ENCODE peak calls at places on chromosomes 1 and 21, in seven cellular contexts. P is HepG2, W is GM12891, A is H1, S is SK-N-SH, C is K562, T is GM12878. F is an unnamed sample.
A peak's percentile ranks its signal among the peaks of the same experiment; 100 is the strongest.

GRCh38 chr21:43369124-43369523 is 57.8 kb downstream of the SIK1 start:
- DNase-seq in P (peak; percentile 31), W (no peak), A (no peak), S (peak; percentile 68), C (no peak), T (no peak), F (no peak)

GRCh38 chr1:31476891-31477846 is 64.2 kb downstream of the SERINC2 start:
- DNase-seq in P (no peak), W (no peak), A (no peak), S (peak; percentile 9), C (no peak), T (peak; percentile 77), F (no peak)

GRCh38 chr1:92483442-92484170 is 3.1 kb downstream of the GFI1 start:
- DNase-seq in P (no peak), W (peak; percentile 42), A (no peak), S (peak; percentile 49), C (no peak), T (no peak), F (peak; percentile 52)

GRCh38 chr1:34529935-34530859 is 224.7 kb upstream of the GJB5 start:
- DNase-seq in P (no peak), W (no peak), A (no peak), S (no peak), C (no peak), T (peak; percentile 73), F (no peak)

GRCh38 chr1:3304255-3304654 is 150.2 kb upstream of the ARHGEF16 start:
- DNase-seq in P (no peak), W (no peak), A (no peak), S (no peak), C (no peak), T (no peak), F (no peak)

GRCh38 chr21:14850394-14850793 is 214.4 kb downstream of the NRIP1 start:
- DNase-seq in P (no peak), W (no peak), A (no peak), S (no peak), C (no peak), T (no peak), F (no peak)

GRCh38 chr1:231068772-231069171 is 28.7 kb upstream of the FAM89A start:
- DNase-seq in P (no peak), W (no peak), A (no peak), S (no peak), C (no peak), T (no peak), F (no peak)

GRCh38 chr21:27464643-27465042 is 497.8 kb upstream of the ADAMTS5 start:
- DNase-seq in P (no peak), W (no peak), A (no peak), S (no peak), C (no peak), T (no peak), F (no peak)

GRCh38 chr1:67214420-67215174 is 48.3 kb downstream of the IL23R start:
- DNase-seq in P (peak; percentile 23), W (no peak), A (no peak), S (no peak), C (no peak), T (peak; percentile 68), F (no peak)

GRCh38 chr1:93504247-93505033 is 56.5 kb downstream of the FNBP1L start:
- DNase-seq in P (no peak), W (no peak), A (no peak), S (no peak), C (peak; percentile 49), T (no peak), F (no peak)

GRCh38 chr1:244054924-244055263 is 3.8 kb downstream of the ZBTB18 start:
- DNase-seq in P (no peak), W (no peak), A (no peak), S (no peak), C (no peak), T (no peak), F (no peak)

GRCh38 chr1:244053831-244054230 is 2.7 kb downstream of the ZBTB18 start:
- DNase-seq in P (no peak), W (no peak), A (no peak), S (no peak), C (no peak), T (no peak), F (no peak)

GRCh38 chr1:244054247-244054923 is 3.3 kb downstream of the ZBTB18 start:
- DNase-seq in P (no peak), W (no peak), A (no peak), S (peak; percentile 71), C (no peak), T (no peak), F (no peak)

GRCh38 chr1:244057474-244058385 is 6.6 kb downstream of the ZBTB18 start:
- DNase-seq in P (no peak), W (no peak), A (no peak), S (no peak), C (no peak), T (no peak), F (no peak)

GRCh38 chr1:244056602-244057001 is 5.5 kb downstream of the ZBTB18 start:
- DNase-seq in P (no peak), W (no peak), A (no peak), S (no peak), C (no peak), T (no peak), F (no peak)
- TF ChIP-seq TAF1 in P (no peak), W (no peak), A (no peak), S (no peak), C (no peak), T (no peak), F (no peak)

GRCh38 chr1:181743878-181744312 is 260.6 kb downstream of the CACNA1E start:
- DNase-seq in P (no peak), W (no peak), A (no peak), S (no peak), C (no peak), T (no peak), F (no peak)
- TF ChIP-seq TAF1 in P (no peak), W (no peak), A (no peak), S (no peak), C (no peak), T (no peak), F (no peak)

GRCh38 chr1:232143315-232143886 is 486.5 kb downstream of the SIPA1L2 start:
- DNase-seq in P (no peak), W (no peak), A (no peak), S (no peak), C (no peak), T (no peak), F (no peak)
- TF ChIP-seq TAF1 in P (no peak), W (no peak), A (no peak), S (no peak), C (no peak), T (no peak), F (no peak)

GRCh38 chr1:183264132-183264531 is 78.1 kb downstream of the LAMC2 start:
- DNase-seq in P (no peak), W (no peak), A (no peak), S (no peak), C (no peak), T (no peak), F (no peak)

GRCh38 chr1:183259886-183260285 is 73.8 kb downstream of the LAMC2 start:
- DNase-seq in P (no peak), W (no peak), A (no peak), S (no peak), C (no peak), T (no peak), F (no peak)

GRCh38 chr1:183267646-183268431 is 81.8 kb downstream of the LAMC2 start:
- DNase-seq in P (no peak), W (no peak), A (no peak), S (peak; percentile 29), C (no peak), T (no peak), F (no peak)

GRCh38 chr1:183262628-183263220 is 76.7 kb downstream of the LAMC2 start:
- DNase-seq in P (no peak), W (no peak), A (no peak), S (no peak), C (no peak), T (no peak), F (no peak)
- TF ChIP-seq TAF1 in P (no peak), W (no peak), A (no peak), S (no peak), C (no peak), T (no peak), F (no peak)

DNA sequence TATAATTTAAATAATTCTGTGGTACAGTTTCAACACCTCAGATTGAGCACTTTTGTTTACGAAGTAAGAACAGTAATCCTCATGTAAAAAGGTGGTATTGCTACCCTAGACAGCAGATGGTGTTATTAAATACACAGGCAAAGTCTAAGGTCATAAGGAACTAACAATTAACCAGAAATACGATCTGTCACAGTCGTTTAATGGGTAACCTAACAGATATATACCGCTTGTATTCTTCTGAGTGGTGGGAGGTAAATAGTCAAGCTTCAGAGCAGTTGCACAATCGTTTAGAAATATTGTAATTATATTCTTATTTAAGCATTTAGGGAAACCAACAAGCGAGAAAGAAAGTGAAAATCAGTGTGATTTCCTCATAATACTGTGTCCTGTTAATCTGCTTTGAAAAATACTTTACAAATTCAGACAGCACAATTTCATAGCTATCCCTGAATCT is 9.8 kb upstream of the IRF2BP2 start:
- DNase-seq in P (peak; percentile 97), W (no peak), A (no peak), S (no peak), C (no peak), T (no peak), F (no peak)
- TF ChIP-seq TAF1 in P (peak; percentile 41), W (no peak), A (no peak), S (no peak), C (no peak), T (no peak), F (no peak)

DNA sequence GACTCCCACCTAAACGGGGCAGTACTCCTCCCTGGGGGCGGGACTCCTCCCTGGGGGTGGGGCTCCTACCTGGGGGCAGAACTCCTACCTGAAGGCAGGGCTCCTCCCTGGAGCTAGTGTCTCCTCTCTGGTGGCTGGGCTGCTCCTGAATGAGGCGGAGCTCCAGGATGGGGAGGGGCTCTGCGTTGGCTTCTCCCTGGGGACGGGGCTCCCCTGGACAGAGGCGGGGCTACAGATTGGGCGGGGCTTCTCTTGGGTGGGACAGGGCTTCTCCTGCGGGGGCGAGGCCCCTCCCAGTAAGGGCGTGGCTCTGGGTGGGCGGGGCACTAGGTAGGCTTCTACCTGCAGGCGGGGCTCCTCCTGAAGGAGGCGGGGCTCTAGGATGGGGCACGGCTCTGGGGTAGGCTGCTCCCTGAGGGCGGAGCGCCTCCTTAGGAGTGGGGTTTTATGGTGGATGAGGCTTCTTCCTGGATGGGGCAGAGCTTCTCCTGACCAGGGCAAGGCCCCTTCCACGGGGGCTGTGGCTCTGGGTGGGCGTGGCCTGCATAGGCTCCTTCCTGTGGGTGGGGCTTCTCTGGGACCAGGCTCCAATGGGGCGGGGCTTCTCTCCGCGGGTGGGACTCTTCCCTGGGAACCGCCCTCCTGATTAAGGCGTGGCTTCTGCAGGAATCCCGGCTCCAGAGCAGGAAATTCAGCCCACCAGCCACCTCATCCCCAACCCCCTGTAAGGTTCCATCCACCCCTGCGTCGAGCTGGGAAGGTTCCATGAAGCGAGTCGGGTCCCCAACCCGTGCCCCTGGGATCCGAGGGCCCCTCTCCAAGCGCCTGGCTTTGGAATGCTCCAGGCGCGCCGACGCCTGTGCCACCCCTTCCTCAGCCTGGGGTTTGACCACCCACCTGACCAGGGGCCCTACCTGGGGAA is 22.7 kb upstream of the ARF1 start:
- DNase-seq in P (no peak), W (peak; percentile 52), A (peak; percentile 88), S (peak; percentile 91), C (peak; percentile 90), T (no peak), F (no peak)
- TF ChIP-seq TAF1 in P (no peak), W (no peak), A (no peak), S (no peak), C (no peak), T (no peak), F (no peak)

GRCh38 chr1:159915571-159916239 is 9.6 kb downstream of the TAGLN2 start:
- DNase-seq in P (no peak), W (no peak), A (no peak), S (no peak), C (no peak), T (no peak), F (no peak)
- TF ChIP-seq TAF1 in P (no peak), W (no peak), A (no peak), S (no peak), C (no peak), T (no peak), F (no peak)

F was measured in GM12892.